ENCODE peak calls at places on chromosomes 1 and 21, in five cellular contexts. Z, G, E, H and F are unnamed samples.

GRCh38 chr1:169534653-169535052 is 48.9 kb upstream of the SLC19A2 start:
- DNase-seq in Z (no peak), G (no peak), E (no peak), H (no peak), F (no peak)

GRCh38 chr1:184503221-184503749 is 116.5 kb downstream of the C1orf21 start:
- DNase-seq in Z (no peak), G (no peak), E (no peak), H (no peak), F (no peak)

GRCh38 chr21:45550552-45551210 is 8.4 kb upstream of the SLC19A1 start:
- DNase-seq in Z (no peak), G (no peak), E (no peak), H (no peak), F (peak)

GRCh38 chr1:19140465-19140864 is 69.6 kb downstream of the UBR4 start:
- DNase-seq in Z (peak), G (no peak), E (no peak), H (no peak), F (no peak)

GRCh38 chr1:208178091-208178529 is 66.1 kb downstream of the PLXNA2 start:
- DNase-seq in Z (peak), G (no peak), E (no peak), H (no peak), F (no peak)

GRCh38 chr1:178093958-178094751 is at the start of gene RASAL2:
- DNase-seq in Z (peak), G (peak), E (peak), H (peak), F (peak)

GRCh38 chr1:224542783-224543440 is 73.2 kb upstream of the CNIH3 start:
- DNase-seq in Z (no peak), G (no peak), E (peak), H (no peak), F (no peak)

GRCh38 chr21:33884361-33885157 is 31.0 kb downstream of the ATP5PO start:
- DNase-seq in Z (no peak), G (no peak), E (peak), H (no peak), F (no peak)

GRCh38 chr1:11482904-11483479 is 4.0 kb downstream of the DISP3 start:
- DNase-seq in Z (no peak), G (no peak), E (no peak), H (no peak), F (no peak)

GRCh38 chr1:181559142-181559541 is 75.8 kb downstream of the CACNA1E start:
- DNase-seq in Z (no peak), G (no peak), E (no peak), H (no peak), F (no peak)

GRCh38 chr1:89610457-89610991 is 22.4 kb upstream of the LRRC8C start:
- DNase-seq in Z (no peak), G (no peak), E (no peak), H (no peak), F (no peak)

GRCh38 chr1:51329443-51330325 is 678 bp downstream of the TTC39A start:
- DNase-seq in Z (peak), G (no peak), E (no peak), H (no peak), F (no peak)

GRCh38 chr1:243493156-243494129 is 237.6 kb downstream of the SDCCAG8 start:
- DNase-seq in Z (no peak), G (no peak), E (peak), H (no peak), F (no peak)

GRCh38 chr1:245279346-245279745 is 124.6 kb downstream of the KIF26B start:
- DNase-seq in Z (no peak), G (no peak), E (no peak), H (no peak), F (no peak)

GRCh38 chr1:966603-967295 is 467 bp downstream of the PLEKHN1 start:
- DNase-seq in Z (peak), G (peak), E (peak), H (no peak), F (peak)

GRCh38 chr1:180881806-180882509 is 30.7 kb upstream of the KIAA1614 start:
- DNase-seq in Z (no peak), G (no peak), E (peak), H (no peak), F (peak)

GRCh38 chr1:200873671-200874397 is 1.1 kb downstream of the GPR25 start:
- DNase-seq in Z (no peak), G (peak), E (peak), H (no peak), F (peak)

GRCh38 chr1:154943649-154944421 is 7.3 kb upstream of the PMVK start:
- DNase-seq in Z (peak), G (peak), E (no peak), H (no peak), F (peak)

GRCh38 chr1:227946624-227947424 is 908 bp downstream of the WNT9A start:
- DNase-seq in Z (peak), G (peak), E (peak), H (no peak), F (peak)

GRCh38 chr21:33229776-33230517 is at the start of gene IFNAR2:
- DNase-seq in Z (peak), G (peak), E (peak), H (peak), F (peak)

GRCh38 chr1:45299981-45300668 is 26.6 kb upstream of the HPDL start:
- DNase-seq in Z (peak), G (peak), E (peak), H (no peak), F (peak)

GRCh38 chr1:194795917-194796593 is 1609.6 kb upstream of the B3GALT2 start:
- DNase-seq in Z (no peak), G (no peak), E (no peak), H (no peak), F (no peak)

GRCh38 chr1:188188317-188188716 is 1359.6 kb downstream of the PLA2G4A start:
- DNase-seq in Z (no peak), G (no peak), E (no peak), H (no peak), F (no peak)

GRCh38 chr1:39509360-39510009 is 18.0 kb downstream of the BMP8A start:
- DNase-seq in Z (peak), G (no peak), E (peak), H (no peak), F (peak)

GRCh38 chr1:234535763-234536515 is 57.0 kb upstream of the TARBP1 start:
- DNase-seq in Z (peak), G (no peak), E (peak), H (no peak), F (no peak)

GRCh38 chr1:163583782-163584181 is 262.0 kb downstream of the NUF2 start:
- DNase-seq in Z (no peak), G (no peak), E (no peak), H (no peak), F (no peak)

GRCh38 chr1:222084996-222085395 is 343.1 kb upstream of the DUSP10 start:
- DNase-seq in Z (no peak), G (no peak), E (peak), H (no peak), F (no peak)

GRCh38 chr1:204134103-204134502 is 17.7 kb downstream of the ETNK2 start:
- DNase-seq in Z (no peak), G (no peak), E (no peak), H (no peak), F (no peak)

GRCh38 chr1:10901091-10901893 is 104.8 kb upstream of the CASZ1 start:
- DNase-seq in Z (peak), G (no peak), E (peak), H (no peak), F (no peak)

GRCh38 chr1:219465247-219466093 is 147.4 kb downstream of the ZC3H11B start:
- DNase-seq in Z (no peak), G (no peak), E (peak), H (no peak), F (no peak)

GRCh38 chr1:60102691-60103090 is 29.1 kb upstream of the C1orf87 start:
- DNase-seq in Z (no peak), G (no peak), E (no peak), H (no peak), F (no peak)

GRCh38 chr1:220291575-220291974 is 19.3 kb upstream of the RAB3GAP2 start:
- DNase-seq in Z (no peak), G (no peak), E (no peak), H (no peak), F (no peak)

GRCh38 chr1:29474274-29474824 is 238.0 kb downstream of the PTPRU start:
- DNase-seq in Z (no peak), G (no peak), E (no peak), H (no peak), F (no peak)

GRCh38 chr1:155128755-155129473 is 1.2 kb downstream of the EFNA1 start:
- DNase-seq in Z (peak), G (no peak), E (no peak), H (no peak), F (no peak)

GRCh38 chr1:202880062-202880461 is 8.9 kb downstream of the RABIF start:
- DNase-seq in Z (peak), G (no peak), E (no peak), H (no peak), F (no peak)

GRCh38 chr1:214066190-214066589 is 78.4 kb downstream of the PROX1 start:
- DNase-seq in Z (no peak), G (no peak), E (no peak), H (no peak), F (no peak)

GRCh38 chr1:161165742-161166668 is at the start of gene PPOX:
- DNase-seq in Z (peak), G (peak), E (peak), H (peak), F (peak)

GRCh38 chr1:161171191-161171590 is 5.0 kb downstream of the PPOX start:
- DNase-seq in Z (no peak), G (no peak), E (peak), H (no peak), F (no peak)

GRCh38 chr1:161171696-161172095 is 5.5 kb downstream of the PPOX start:
- DNase-seq in Z (no peak), G (no peak), E (no peak), H (no peak), F (no peak)

GRCh38 chr1:161166669-161167548 is 683 bp downstream of the PPOX start:
- DNase-seq in Z (peak), G (peak), E (no peak), H (no peak), F (no peak)

DNA sequence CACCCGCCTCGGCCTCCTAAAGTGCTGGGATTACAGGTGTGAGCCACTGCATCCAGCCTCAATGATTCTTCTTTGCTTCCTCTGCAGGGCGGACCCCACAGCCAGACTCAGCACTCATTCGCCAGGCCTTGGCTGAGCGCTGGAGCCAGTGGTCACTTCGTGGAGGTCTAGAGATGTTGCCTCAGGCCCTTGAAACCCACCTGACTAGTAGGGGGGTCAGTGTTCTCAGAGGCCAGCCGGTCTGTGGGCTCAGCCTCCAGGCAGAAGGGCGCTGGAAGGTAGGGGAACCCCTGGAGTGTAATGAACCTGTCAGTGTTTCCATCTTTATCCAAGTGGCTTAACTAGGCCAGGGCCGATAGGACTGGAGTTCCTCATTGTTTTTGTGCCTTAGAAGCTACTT is 2.7 kb downstream of the PPOX start:
- DNase-seq in Z (no peak), G (no peak), E (no peak), H (no peak), F (no peak)
- TF ChIP-seq CTCF in Z (no peak), G (no peak), E (no peak), H (no peak), F (no peak)

GRCh38 chr1:199335496-199335895 is 692.0 kb upstream of the NR5A2 start:
- DNase-seq in Z (no peak), G (no peak), E (peak), H (no peak), F (no peak)

GRCh38 chr1:199333180-199333579 is 694.3 kb upstream of the NR5A2 start:
- DNase-seq in Z (no peak), G (no peak), E (no peak), H (no peak), F (no peak)

GRCh38 chr1:199338760-199339159 is 688.8 kb upstream of the NR5A2 start:
- DNase-seq in Z (no peak), G (no peak), E (no peak), H (no peak), F (no peak)

GRCh38 chr1:199336745-199337640 is 690.5 kb upstream of the NR5A2 start:
- DNase-seq in Z (no peak), G (no peak), E (no peak), H (peak), F (no peak)
- TF ChIP-seq CTCF in Z (no peak), G (no peak), E (no peak), H (peak), F (no peak)

DNA sequence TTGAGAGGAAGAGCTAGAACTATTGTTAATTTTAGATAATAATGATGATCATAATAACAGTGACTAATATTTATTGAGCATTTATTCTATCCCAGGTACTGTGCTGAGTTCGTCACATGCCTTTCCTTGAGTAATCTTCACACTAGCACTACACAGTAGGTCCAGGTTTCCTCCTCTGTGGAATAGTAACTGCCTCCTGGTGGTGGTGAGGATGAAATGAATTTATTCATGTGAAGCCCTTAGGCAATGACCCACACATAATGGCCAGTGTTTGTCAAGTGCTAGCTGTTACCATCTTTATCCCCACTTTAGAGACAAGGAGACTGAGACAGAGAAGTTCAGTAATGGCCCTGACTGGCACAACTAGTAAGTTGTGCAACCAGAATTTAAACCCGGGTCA is 5.9 kb downstream of the NIPAL3 start:
- DNase-seq in Z (no peak), G (no peak), E (no peak), H (no peak), F (no peak)
- TF ChIP-seq CTCF in Z (no peak), G (peak), E (no peak), H (no peak), F (no peak)

DNA sequence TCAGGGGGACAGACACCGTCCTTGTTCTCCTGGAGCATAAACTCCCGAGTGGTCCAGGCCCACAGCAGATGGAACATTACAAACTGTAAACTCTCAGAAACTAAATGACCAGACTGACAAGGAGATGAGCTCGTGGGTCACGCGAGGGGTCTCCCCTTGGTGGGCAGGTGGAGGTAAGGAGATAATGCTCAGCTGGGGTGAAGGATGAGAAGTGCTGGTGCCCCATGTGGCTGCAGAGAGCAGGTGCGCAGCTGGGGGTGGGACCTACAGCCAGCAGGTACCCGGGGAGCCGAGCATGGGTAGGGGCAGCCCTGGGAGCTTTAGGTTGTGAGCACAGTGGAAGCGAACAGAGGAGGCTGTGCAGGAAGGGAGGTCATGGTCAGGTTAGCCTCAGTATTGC is 40.1 kb downstream of the AJAP1 start:
- DNase-seq in Z (no peak), G (no peak), E (no peak), H (no peak), F (no peak)
- TF ChIP-seq CTCF in Z (no peak), G (no peak), E (no peak), H (peak), F (no peak)

GRCh38 chr1:217393901-217394300 is 237.0 kb downstream of the GPATCH2 start:
- DNase-seq in Z (no peak), G (no peak), E (no peak), H (no peak), F (no peak)
- TF ChIP-seq CTCF in Z (no peak), G (no peak), E (no peak), H (no peak), F (no peak)

GRCh38 chr1:191734321-191734720 is 423.9 kb upstream of the RGS18 start:
- DNase-seq in Z (no peak), G (no peak), E (no peak), H (no peak), F (no peak)
- TF ChIP-seq CTCF in Z (no peak), G (no peak), E (no peak), H (no peak), F (no peak)

GRCh38 chr1:230698130-230698529 is 15.8 kb downstream of the AGT start:
- DNase-seq in Z (no peak), G (no peak), E (no peak), H (no peak), F (no peak)
- TF ChIP-seq CTCF in Z (no peak), G (no peak), E (no peak), H (peak), F (no peak)

GRCh38 chr1:172322219-172323061 is 98.0 kb upstream of the C1orf105 start:
- DNase-seq in Z (no peak), G (no peak), E (peak), H (no peak), F (no peak)
- TF ChIP-seq CTCF in Z (no peak), G (no peak), E (peak), H (no peak), F (no peak)